ENCODE peak calls at places on chromosomes 5 and 9, in nine cellular contexts. Y, T, I, C, U, O, H, W and K are unnamed samples.

GRCh38 chr5:175738595-175739133 is 80.8 kb downstream of the HRH2 start:
- DNase-seq in Y (no peak), T (no peak), I (no peak), C (no peak), U (peak), O (no peak), H (no peak), W (no peak), K (no peak)

GRCh38 chr9:133148351-133149129 is 15.2 kb downstream of the GBGT1 start:
- DNase-seq in Y (peak), T (no peak), I (peak), C (no peak), U (no peak), O (peak), H (peak), W (peak), K (peak)

GRCh38 chr5:137342764-137343163 is 156.4 kb downstream of the SPOCK1 start:
- DNase-seq in Y (no peak), T (no peak), I (no peak), C (no peak), U (no peak), O (peak), H (no peak), W (no peak), K (peak)

GRCh38 chr5:125510651-125511050 is 764.2 kb upstream of the ZNF608 start:
- DNase-seq in Y (no peak), T (no peak), I (no peak), C (no peak), U (no peak), O (no peak), H (peak), W (peak), K (no peak)

GRCh38 chr5:172005708-172006377 is 595 bp downstream of the FBXW11 start:
- DNase-seq in Y (peak), T (no peak), I (peak), C (peak), U (no peak), O (peak), H (no peak), W (peak), K (peak)

GRCh38 chr5:142863856-142864255 is 93.7 kb downstream of the ARHGAP26 start:
- DNase-seq in Y (no peak), T (no peak), I (no peak), C (no peak), U (no peak), O (no peak), H (no peak), W (no peak), K (no peak)

GRCh38 chr9:135794361-135794885 is 92.4 kb downstream of the KCNT1 start:
- DNase-seq in Y (no peak), T (no peak), I (no peak), C (no peak), U (no peak), O (no peak), H (no peak), W (no peak), K (no peak)

GRCh38 chr9:12640021-12640587 is 53.1 kb upstream of the TYRP1 start:
- DNase-seq in Y (no peak), T (peak), I (peak), C (no peak), U (no peak), O (peak), H (peak), W (peak), K (peak)

GRCh38 chr5:135497971-135498661 is 37.6 kb downstream of the NEUROG1 start:
- DNase-seq in Y (no peak), T (no peak), I (no peak), C (no peak), U (no peak), O (no peak), H (no peak), W (no peak), K (peak)

GRCh38 chr9:121369595-121370265 is at the start of gene STOM:
- DNase-seq in Y (peak), T (peak), I (no peak), C (peak), U (peak), O (peak), H (peak), W (peak), K (peak)

GRCh38 chr5:52789378-52789777 is 1.7 kb downstream of the ITGA1 start:
- DNase-seq in Y (no peak), T (no peak), I (no peak), C (no peak), U (no peak), O (no peak), H (no peak), W (no peak), K (no peak)
- H3K4me3 ChIP-seq in Y (no peak), T (peak), I (no peak), C (no peak), U (peak), O (peak), H (peak), W (peak), K (no peak)

DNA sequence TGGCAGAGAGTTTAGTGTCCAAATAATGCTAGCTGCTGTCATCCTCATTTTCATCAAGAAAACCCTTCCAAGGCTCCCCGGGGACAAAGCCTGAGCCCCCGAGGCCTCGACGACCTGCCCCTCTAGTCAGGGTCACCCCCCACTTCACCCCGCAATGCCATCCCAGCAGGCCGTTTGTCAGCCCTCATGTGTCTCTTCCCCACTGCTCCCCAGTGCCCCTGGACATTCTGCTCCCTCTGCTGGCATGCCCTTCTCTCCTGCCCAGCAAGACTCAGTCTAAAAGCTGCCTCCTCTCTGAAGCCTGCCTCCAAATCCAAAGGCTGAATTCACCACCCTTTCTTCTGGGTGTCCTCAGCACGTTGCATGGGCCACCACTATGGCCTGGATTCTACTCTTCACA is 59.3 kb downstream of the PAX5 start:
- DNase-seq in Y (no peak), T (no peak), I (no peak), C (no peak), U (no peak), O (no peak), H (no peak), W (no peak), K (no peak)
- TF ChIP-seq CTCF in Y (no peak), T (no peak), I (no peak), C (no peak), U (no peak), O (peak), H (peak), W (peak), K (peak)

DNA sequence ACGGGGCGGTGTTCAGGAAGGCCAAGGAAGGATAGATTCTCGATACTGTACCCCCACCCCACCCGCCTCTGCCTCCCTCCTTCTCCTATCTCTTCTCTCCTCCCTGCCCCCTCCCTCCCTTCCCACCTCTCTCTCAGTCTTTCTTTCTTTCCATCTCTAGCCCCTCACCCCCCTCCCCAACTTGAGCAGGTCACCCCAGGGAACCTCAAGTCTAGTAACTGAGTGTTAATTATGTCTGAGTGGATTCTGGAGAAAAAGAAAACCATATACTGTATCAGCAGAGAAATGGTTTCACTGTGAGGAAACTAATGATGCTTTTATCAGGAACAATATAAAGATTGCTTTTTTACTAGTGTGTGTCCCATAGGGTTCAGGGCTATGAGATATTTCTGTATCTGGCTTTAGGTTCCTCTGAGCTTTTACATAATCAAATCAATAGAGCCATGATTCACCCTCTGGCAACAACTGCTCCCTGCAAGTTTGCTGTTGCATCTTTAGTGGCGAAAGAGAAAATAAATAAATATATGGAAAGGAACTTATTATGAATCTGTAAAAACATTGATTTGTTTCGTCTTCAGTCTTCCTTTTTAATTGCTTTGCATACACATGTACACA is 639.7 kb downstream of the CCDC171 start:
- DNase-seq in Y (no peak), T (no peak), I (no peak), C (no peak), U (no peak), O (peak), H (peak), W (peak), K (no peak)
- H3K4me3 ChIP-seq in Y (no peak), T (no peak), I (no peak), C (no peak), U (peak), O (no peak), H (peak), W (no peak), K (no peak)

GRCh38 chr5:36876389-36876964 is at the start of gene NIPBL:
- DNase-seq in Y (peak), T (peak), I (peak), C (peak), U (peak), O (peak), H (peak), W (peak), K (peak)

GRCh38 chr5:36875789-36876388 is 680 bp upstream of the NIPBL start:
- DNase-seq in Y (peak), T (peak), I (peak), C (peak), U (peak), O (peak), H (peak), W (peak), K (peak)

GRCh38 chr5:36875051-36875788 is 1.3 kb upstream of the NIPBL start:
- DNase-seq in Y (peak), T (no peak), I (peak), C (no peak), U (no peak), O (peak), H (peak), W (peak), K (peak)

GRCh38 chr5:36874465-36874864 is 2.1 kb upstream of the NIPBL start:
- DNase-seq in Y (no peak), T (no peak), I (peak), C (no peak), U (no peak), O (peak), H (no peak), W (no peak), K (no peak)

DNA sequence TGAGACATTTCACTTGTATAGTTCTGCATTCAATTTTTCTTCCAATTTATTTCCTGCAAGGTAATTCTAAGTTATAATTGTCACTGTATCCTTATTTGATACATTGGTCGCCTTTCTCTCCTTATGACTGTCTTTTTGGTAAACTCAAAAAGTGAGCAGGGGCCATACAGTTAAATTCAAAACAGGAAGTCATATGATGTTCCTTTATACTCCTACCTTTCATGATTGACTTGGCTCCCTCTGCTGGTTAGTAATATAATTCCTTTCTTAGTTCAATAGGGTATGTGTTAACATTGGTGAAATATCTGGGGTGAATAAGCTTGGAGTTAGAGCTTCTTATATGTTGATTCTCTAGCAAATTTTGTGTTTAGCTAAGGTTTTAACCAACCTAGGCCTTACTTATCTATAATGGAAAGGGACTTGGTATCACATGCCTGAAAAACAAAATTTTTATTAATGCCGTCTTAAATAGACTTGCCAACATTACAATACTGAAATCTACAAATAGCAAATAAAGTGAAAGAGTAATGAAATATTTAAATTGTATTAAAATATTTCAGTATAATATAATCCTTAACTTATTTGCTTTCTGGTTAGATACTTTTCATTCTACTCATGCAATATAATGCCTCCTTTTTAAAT is 6.0 kb upstream of the NIPBL start:
- DNase-seq in Y (no peak), T (no peak), I (peak), C (no peak), U (no peak), O (peak), H (peak), W (peak), K (peak)
- TF ChIP-seq CTCF in Y (peak), T (peak), I (peak), C (peak), U (peak), O (peak), H (peak), W (peak), K (peak)

GRCh38 chr5:19927919-19928318 is 60.1 kb downstream of the CDH18 start:
- DNase-seq in Y (no peak), T (no peak), I (no peak), C (no peak), U (no peak), O (peak), H (no peak), W (no peak), K (no peak)
- H3K4me3 ChIP-seq in Y (no peak), T (no peak), I (no peak), C (no peak), U (no peak), O (no peak), H (no peak), W (no peak), K (no peak)

GRCh38 chr5:28808967-28809810 is 1770.8 kb upstream of the CDH9 start:
- DNase-seq in Y (no peak), T (no peak), I (no peak), C (no peak), U (no peak), O (no peak), H (no peak), W (no peak), K (no peak)

GRCh38 chr5:28809811-28810750 is 1771.7 kb upstream of the CDH9 start:
- DNase-seq in Y (no peak), T (no peak), I (no peak), C (no peak), U (no peak), O (no peak), H (no peak), W (no peak), K (no peak)

GRCh38 chr5:28807230-28807629 is 1768.8 kb upstream of the CDH9 start:
- DNase-seq in Y (no peak), T (no peak), I (no peak), C (no peak), U (no peak), O (peak), H (no peak), W (no peak), K (peak)

GRCh38 chr5:28810751-28811136 is 1772.4 kb upstream of the CDH9 start:
- DNase-seq in Y (no peak), T (no peak), I (no peak), C (no peak), U (no peak), O (no peak), H (no peak), W (no peak), K (no peak)
- TF ChIP-seq CTCF in Y (no peak), T (no peak), I (no peak), C (no peak), U (no peak), O (no peak), H (no peak), W (no peak), K (no peak)

GRCh38 chr9:137457406-137458193 is 1.5 kb downstream of the NSMF start:
- DNase-seq in Y (no peak), T (no peak), I (no peak), C (no peak), U (no peak), O (no peak), H (no peak), W (no peak), K (no peak)
- H3K4me3 ChIP-seq in Y (peak), T (peak), I (peak), C (peak), U (peak), O (peak), H (peak), W (peak), K (peak)